ENCODE peak calls at places on chromosomes 6 and 20, in six cellular contexts. Y is pancreas, J is NCI-H1694, L is NCI-H774, W is posterior cingulate gyrus, Q is transverse colon. T is an unnamed sample.

GRCh38 chr6:56570434-56571359 is 72.0 kb downstream of the DST start:
- DNase-seq in Y (no peak), J (peak; percentile 7), L (peak; percentile 38), W (no peak), Q (no peak), T (no peak)

GRCh38 chr6:154981071-154981373 is 14.1 kb upstream of the TIAM2 start:
- DNase-seq in Y (peak; percentile 43), J (no peak), L (no peak), W (no peak), Q (no peak), T (no peak)

GRCh38 chr6:37096025-37096424 is 73.9 kb upstream of the PIM1 start:
- DNase-seq in Y (no peak), J (no peak), L (no peak), W (no peak), Q (no peak), T (no peak)

GRCh38 chr6:163494279-163494727 is 79.8 kb downstream of the QKI start:
- DNase-seq in Y (no peak), J (no peak), L (no peak), W (no peak), Q (no peak), T (no peak)

GRCh38 chr6:108497883-108498282 is 62.8 kb upstream of the FOXO3 start:
- DNase-seq in Y (no peak), J (no peak), L (peak; percentile 49), W (no peak), Q (peak; percentile 12), T (no peak)

GRCh38 chr20:40812415-40813212 is 123.6 kb upstream of the MAFB start:
- DNase-seq in Y (no peak), J (no peak), L (no peak), W (no peak), Q (no peak), T (no peak)

GRCh38 chr20:58461899-58462298 is 53.3 kb downstream of the APCDD1L start:
- DNase-seq in Y (no peak), J (no peak), L (no peak), W (no peak), Q (no peak), T (no peak)

GRCh38 chr20:8144282-8145245 is 12.5 kb downstream of the PLCB1 start:
- DNase-seq in Y (no peak), J (no peak), L (no peak), W (no peak), Q (no peak), T (no peak)

GRCh38 chr6:96963809-96964208 is 39.3 kb downstream of the KLHL32 start:
- DNase-seq in Y (no peak), J (no peak), L (no peak), W (no peak), Q (no peak), T (no peak)

GRCh38 chr6:41780623-41781301 is at the start of gene PRICKLE4:
- DNase-seq in Y (peak; percentile 86), J (no peak), L (no peak), W (peak; percentile 29), Q (peak; percentile 59), T (peak; percentile 57)

GRCh38 chr6:166736606-166737005 is 109.6 kb upstream of the RPS6KA2 start:
- DNase-seq in Y (no peak), J (no peak), L (no peak), W (no peak), Q (no peak), T (no peak)

GRCh38 chr6:121463087-121463486 is 27.6 kb downstream of the GJA1 start:
- DNase-seq in Y (no peak), J (no peak), L (no peak), W (no peak), Q (no peak), T (no peak)

T was measured in left colon.